ENCODE peak calls at places on chromosomes 12 and 14, in ten cellular contexts. V is CD8-positive, alpha-beta T cell; N is uterus; P is tibial nerve; K is tibial artery; D is psoas muscle; C is Peyer's patch; J is esophagus squamous epithelium; Z is spleen; L is adrenal gland. X is an unnamed sample. For H3K4me1, H3K36me3 and H3K27me3, the result is how much of the 10 kb centered on the place peaks cover.

GRCh38 chr12:2129076-2129475 is 76.3 kb downstream of the CACNA1C start:
- DNase-seq in K (no peak), V (no peak), N (no peak), P (no peak), J (no peak), Z (no peak), C (no peak), D (no peak), L (no peak), X (no peak)

GRCh38 chr12:131055093-131055465 is 101.4 kb downstream of the ADGRD1 start:
- DNase-seq in Z (no peak), N (no peak), D (peak), L (no peak), V (no peak), P (no peak), C (no peak), K (no peak), J (no peak), X (no peak)

GRCh38 chr12:120538281-120539156 is 4.4 kb downstream of the RNF10 start:
- DNase-seq in V (no peak), J (no peak), K (peak), D (peak), P (no peak), N (peak), C (peak), L (peak), Z (peak), X (no peak)

GRCh38 chr12:47811581-47812484 is 7.9 kb downstream of the HDAC7 start:
- DNase-seq in D (peak), N (peak), J (no peak), K (peak), Z (no peak), C (no peak), L (peak), V (no peak), P (peak), X (no peak)

GRCh38 chr14:90419200-90419599 is 22.4 kb downstream of the CALM1 start:
- DNase-seq in Z (no peak), V (no peak), L (peak), P (peak), D (peak), N (peak), K (peak), J (no peak), C (peak), X (no peak)

GRCh38 chr12:71999795-72000194 is 61.1 kb downstream of the TPH2 start:
- DNase-seq in L (no peak), N (no peak), J (no peak), V (no peak), K (no peak), D (no peak), Z (no peak), C (no peak), P (no peak), X (no peak)

GRCh38 chr12:113052326-113052725 is 4.2 kb upstream of the DTX1 start:
- DNase-seq in D (no peak), P (no peak), N (no peak), V (no peak), J (no peak), K (no peak), L (no peak), Z (no peak), C (no peak), X (no peak)

GRCh38 chr12:94761559-94761958 is 111.2 kb upstream of the TMCC3 start:
- DNase-seq in L (no peak), K (no peak), J (no peak), C (no peak), N (no peak), D (no peak), P (no peak), Z (no peak), V (no peak), X (no peak)

GRCh38 chr12:131673519-131674265 is 37.2 kb upstream of the SFSWAP start:
- DNase-seq in K (no peak), L (no peak), D (no peak), N (no peak), P (no peak), C (no peak), Z (peak), J (no peak), V (no peak), X (no peak)

GRCh38 chr14:56751471-56751870 is 58.8 kb downstream of the OTX2 start:
- DNase-seq in J (no peak), C (no peak), N (no peak), K (no peak), L (no peak), Z (no peak), P (no peak), V (no peak), D (no peak), X (no peak)

GRCh38 chr12:113092478-113093408 is 36.2 kb downstream of the DTX1 start:
- DNase-seq in Z (peak), D (peak), K (no peak), V (no peak), J (no peak), P (no peak), L (no peak), C (peak), N (no peak), X (no peak)

GRCh38 chr14:94897092-94897491 is 127.2 kb upstream of the GSC start:
- DNase-seq in K (peak), N (peak), L (no peak), P (peak), V (no peak), C (no peak), D (peak), J (no peak), Z (no peak), X (no peak)

GRCh38 chr14:105879867-105880561 is 353.6 kb downstream of the TMEM121 start:
- DNase-seq in K (peak), L (no peak), N (peak), P (peak), C (peak), D (no peak), V (no peak), Z (peak), J (no peak), X (no peak)

GRCh38 chr14:61343471-61343870 is 22.1 kb downstream of the PRKCH start:
- DNase-seq in K (no peak), D (no peak), C (no peak), J (no peak), V (no peak), L (no peak), Z (no peak), P (no peak), N (no peak), X (no peak)
- H3K4me1 ChIP-seq in K (under half), D (under half), C (under half), J (half or more), V (half or more), L (under half), Z (half or more), P (under half), N (under half), X (under half)

GRCh38 chr12:96256672-96257361 is 62.6 kb downstream of the ELK3 start:
- DNase-seq in C (no peak), Z (no peak), L (no peak), N (no peak), P (no peak), K (no peak), V (no peak), D (no peak), J (no peak), X (no peak)
- H3K36me3 ChIP-seq in C (under half), Z (half or more), L (under half), N (under half), P (under half), K (under half), V (under half), D (under half), J (under half), X (under half)

GRCh38 chr14:65881642-65882041 is 469.1 kb downstream of the FUT8 start:
- DNase-seq in Z (no peak), V (no peak), D (no peak), N (no peak), K (no peak), P (no peak), C (no peak), J (no peak), L (no peak), X (no peak)
- H3K27me3 ChIP-seq in Z (under half), V (under half), D (under half), N (under half), K (under half), P (under half), C (under half), J (under half), L (under half), X (under half)

DNA sequence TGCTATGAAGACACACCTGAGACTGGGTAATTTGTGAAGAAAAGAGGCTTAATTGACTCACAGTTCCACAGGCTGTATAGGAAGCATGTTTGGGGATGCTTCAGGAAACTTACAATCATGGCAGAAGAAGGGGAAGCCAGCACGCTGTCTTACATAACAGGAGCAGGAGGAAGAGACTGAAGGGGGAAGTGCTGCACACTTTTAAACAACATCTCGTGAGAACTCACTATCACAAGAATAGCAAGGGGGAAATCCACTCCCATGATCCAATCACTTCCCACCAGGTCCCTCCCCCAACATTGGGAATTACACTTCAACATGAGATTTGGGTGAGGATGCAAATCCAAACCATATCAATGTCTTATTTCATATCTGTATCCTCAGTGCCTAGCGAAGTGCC is 307.2 kb downstream of the ATP23 start:
- DNase-seq in D (no peak), K (no peak), J (no peak), C (no peak), L (no peak), P (no peak), V (no peak), Z (no peak), N (no peak), X (no peak)
- H3K4me1 ChIP-seq in D (under half), K (under half), J (under half), C (under half), L (under half), P (under half), V (under half), Z (under half), N (under half), X (under half)

GRCh38 chr14:92726135-92726932 is 22.1 kb downstream of the LGMN start:
- DNase-seq in N (peak), J (no peak), Z (no peak), P (no peak), L (peak), C (peak), D (peak), K (peak), V (no peak), X (no peak)
- H3K36me3 ChIP-seq in N (under half), J (under half), Z (under half), P (under half), L (under half), C (under half), D (under half), K (under half), V (under half), X (under half)

GRCh38 chr12:106914796-106915634 is 40.7 kb upstream of the TMEM263 start:
- DNase-seq in J (no peak), C (peak), L (no peak), P (no peak), N (no peak), Z (no peak), D (no peak), V (no peak), K (no peak), X (no peak)

GRCh38 chr12:106915635-106916026 is 40.1 kb upstream of the TMEM263 start:
- DNase-seq in C (no peak), K (no peak), Z (no peak), N (no peak), D (no peak), L (no peak), J (no peak), P (no peak), V (no peak), X (no peak)

GRCh38 chr12:106919910-106920544 is 35.7 kb upstream of the TMEM263 start:
- DNase-seq in J (no peak), K (no peak), C (no peak), Z (no peak), L (no peak), V (no peak), P (no peak), D (no peak), N (no peak), X (no peak)

GRCh38 chr12:106917503-106917902 is 38.2 kb upstream of the TMEM263 start:
- DNase-seq in C (no peak), L (no peak), P (no peak), N (no peak), V (no peak), D (no peak), K (no peak), Z (no peak), J (no peak), X (no peak)

DNA sequence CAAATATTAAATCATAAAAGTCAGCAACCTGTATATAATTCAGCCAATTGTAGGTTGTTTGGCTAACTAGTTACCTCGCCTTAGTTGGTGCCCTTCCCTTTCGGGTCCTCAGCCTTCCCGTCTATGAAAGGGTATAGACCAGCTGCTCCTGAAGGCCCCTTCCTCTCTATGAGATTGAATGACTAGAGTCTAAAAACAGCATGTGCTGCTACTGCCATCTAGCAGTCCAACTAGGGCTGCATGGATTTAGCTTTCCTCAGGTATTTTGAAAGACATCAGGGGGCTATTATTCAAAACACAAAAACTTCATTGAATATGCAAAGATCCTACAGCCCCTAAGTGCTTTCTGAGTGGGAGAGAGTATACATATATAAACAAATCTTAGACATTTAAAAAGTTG is 37.0 kb upstream of the TMEM263 start:
- DNase-seq in N (no peak), D (no peak), P (no peak), J (no peak), C (no peak), V (no peak), K (no peak), L (no peak), Z (no peak), X (peak)
- H3K27me3 ChIP-seq in N (under half), D (under half), P (under half), J (under half), C (under half), V (under half), K (under half), L (under half), Z (under half), X (under half)

DNA sequence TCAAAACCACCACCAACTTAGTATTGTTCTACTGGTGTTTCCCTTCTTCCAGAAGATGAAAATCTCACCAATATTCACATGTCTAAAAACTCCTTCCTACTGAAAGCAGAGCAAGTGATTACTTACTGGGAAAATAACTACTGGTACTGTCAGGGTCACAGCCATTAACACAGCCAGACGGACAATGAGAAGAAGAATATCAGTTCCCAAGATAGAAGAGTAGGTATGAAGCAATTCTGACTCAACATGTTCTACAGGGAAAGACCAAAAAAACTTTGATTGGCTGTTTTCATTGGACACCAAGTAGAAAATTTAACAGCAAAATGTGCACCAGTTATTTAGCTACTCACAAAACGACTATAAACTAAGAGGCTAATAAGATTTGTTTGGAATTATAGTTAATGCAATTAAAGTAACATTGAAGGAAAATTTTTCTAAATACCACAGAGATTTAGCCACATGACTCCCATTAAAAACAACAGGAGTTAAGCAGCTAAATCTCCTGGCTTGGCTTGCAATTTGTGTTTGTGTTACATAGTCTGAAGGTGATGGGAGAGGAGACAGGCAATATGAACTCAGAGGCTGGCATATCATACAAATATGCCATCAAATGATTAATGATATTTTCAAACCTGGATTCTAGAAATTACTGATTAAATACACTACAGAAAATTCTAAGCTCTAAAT is 9.5 kb downstream of the SLC38A2 start:
- DNase-seq in D (no peak), K (no peak), C (no peak), V (no peak), L (no peak), P (no peak), Z (no peak), N (no peak), J (no peak), X (no peak)
- H3K4me1 ChIP-seq in D (half or more), K (under half), C (under half), V (under half), L (half or more), P (half or more), Z (half or more), N (under half), J (half or more), X (under half)

GRCh38 chr14:104221071-104221625 is 82.8 kb downstream of the KIF26A start:
- DNase-seq in J (no peak), C (no peak), V (no peak), L (no peak), Z (peak), K (no peak), D (peak), P (no peak), N (no peak), X (no peak)
- H3K36me3 ChIP-seq in J (under half), C (under half), V (under half), L (under half), Z (under half), K (under half), D (under half), P (under half), N (under half), X (under half)

DNA sequence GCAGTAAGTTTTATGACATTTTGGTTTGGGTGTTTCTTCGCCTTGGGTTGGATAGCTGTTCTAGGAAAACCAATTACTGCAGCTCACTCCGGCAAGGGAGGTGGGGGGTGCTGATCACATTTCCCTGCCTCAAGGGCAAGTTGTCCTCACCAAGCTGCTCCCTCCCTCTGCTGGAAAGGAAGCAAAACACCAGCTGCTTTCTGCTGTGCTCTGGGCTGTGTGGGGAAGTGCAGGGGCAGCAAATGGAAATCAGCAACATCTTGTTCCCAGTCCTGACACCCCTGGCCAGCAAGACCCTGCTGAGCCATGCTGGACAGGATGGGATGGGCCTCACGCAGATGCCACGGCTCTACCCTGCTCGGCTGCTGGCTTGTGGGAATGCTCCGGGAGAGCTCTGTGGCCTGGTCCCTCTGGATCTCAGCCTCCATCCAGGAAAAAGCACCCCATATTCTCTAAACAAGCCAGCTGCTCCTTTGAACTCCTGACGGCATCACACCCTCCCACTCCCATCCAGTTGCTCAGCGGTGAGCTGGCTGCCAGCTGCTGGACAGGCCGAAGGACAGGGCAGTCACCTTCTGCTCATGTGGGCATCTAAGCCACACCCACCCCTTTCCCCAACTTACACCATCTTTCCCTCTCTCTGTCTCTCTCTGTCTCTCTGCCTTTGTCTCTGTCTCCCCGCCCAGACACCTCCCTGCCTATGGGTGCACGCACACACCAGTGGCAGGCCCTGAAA is 52.4 kb upstream of the EIF5 start:
- DNase-seq in J (no peak), K (no peak), N (peak), D (no peak), L (peak), P (no peak), V (no peak), C (peak), Z (no peak), X (no peak)
- H3K27me3 ChIP-seq in J (under half), K (half or more), N (under half), D (under half), L (under half), P (under half), V (under half), C (under half), Z (under half), X (under half)

X was measured in iPS DF 6.9.